ENCODE peak calls at places on chromosome 3, in seven cellular contexts. M is GF-D8; H is heart left ventricle; P is GM04503; C is activated CD8-positive, alpha-beta T cell treated with anti-CD3 and anti-CD28 coated beads for 36 hours; O is posterior vena cava; Z is GM04504. E is an unnamed sample.
A peak's percentile ranks its signal among the peaks of the same experiment; 100 is the strongest.

GRCh38 chr3:23807161-23808015 is 1.6 kb downstream of the UBE2E1 start:
- DNase-seq in M (no peak), H (peak; percentile 19), P (no peak), C (peak; percentile 18), O (no peak), Z (no peak), E (no peak)

GRCh38 chr3:19148768-19149091 is 420 bp downstream of the KCNH8 start:
- DNase-seq in M (no peak), H (no peak), P (no peak), C (no peak), O (no peak), Z (no peak), E (no peak)

GRCh38 chr3:24810881-24811280 is 316.2 kb upstream of the THRB start:
- DNase-seq in M (no peak), H (no peak), P (no peak), C (no peak), O (no peak), Z (no peak), E (no peak)

GRCh38 chr3:53804697-53805462 is 41.3 kb downstream of the CHDH start:
- DNase-seq in M (no peak), H (no peak), P (peak; percentile 80), C (no peak), O (peak; percentile 73), Z (peak; percentile 68), E (no peak)

GRCh38 chr3:94004301-94004910 is 24.0 kb downstream of the STX19 start:
- DNase-seq in M (peak; percentile 25), H (no peak), P (peak; percentile 14), C (no peak), O (no peak), Z (peak; percentile 27), E (peak; percentile 62)

GRCh38 chr3:132343018-132343612 is 25.9 kb downstream of the ACP3 start:
- DNase-seq in M (peak; percentile 19), H (peak; percentile 28), P (no peak), C (peak; percentile 43), O (no peak), Z (peak; percentile 13), E (peak; percentile 68)

GRCh38 chr3:79361748-79362378 is 405.9 kb downstream of the ROBO1 start:
- DNase-seq in M (no peak), H (no peak), P (no peak), C (no peak), O (no peak), Z (no peak), E (peak; percentile 6)

GRCh38 chr3:71163216-71163918 is 420.2 kb downstream of the FOXP1 start:
- DNase-seq in M (no peak), H (no peak), P (no peak), C (no peak), O (no peak), Z (peak; percentile 28), E (no peak)

GRCh38 chr3:184656430-184656990 is 55.4 kb downstream of the MAGEF1 start:
- DNase-seq in M (no peak), H (no peak), P (no peak), C (no peak), O (no peak), Z (no peak), E (no peak)

GRCh38 chr3:100882571-100882981 is 110.6 kb downstream of the ABI3BP start:
- DNase-seq in M (no peak), H (no peak), P (peak; percentile 34), C (no peak), O (no peak), Z (no peak), E (no peak)

GRCh38 chr3:5022966-5023776 is 43.9 kb downstream of the BHLHE40 start:
- DNase-seq in M (no peak), H (peak; percentile 37), P (peak; percentile 90), C (peak; percentile 37), O (peak; percentile 88), Z (peak; percentile 94), E (no peak)

GRCh38 chr3:5264896-5265770 is 77.6 kb downstream of the EDEM1 start:
- DNase-seq in M (no peak), H (no peak), P (no peak), C (no peak), O (no peak), Z (no peak), E (no peak)

GRCh38 chr3:101829878-101830277 is 19.4 kb upstream of the NFKBIZ start:
- DNase-seq in M (no peak), H (no peak), P (no peak), C (no peak), O (no peak), Z (no peak), E (no peak)

GRCh38 chr3:57918123-57918837 is 89.9 kb upstream of the FLNB start:
- DNase-seq in M (no peak), H (no peak), P (peak; percentile 93), C (no peak), O (no peak), Z (peak; percentile 86), E (no peak)

GRCh38 chr3:155805204-155805801 is 775 bp downstream of the C3orf33 start:
- DNase-seq in M (no peak), H (no peak), P (peak; percentile 3), C (no peak), O (no peak), Z (no peak), E (peak; percentile 60)

GRCh38 chr3:48694610-48695051 is 8.9 kb upstream of the NCKIPSD start:
- DNase-seq in M (no peak), H (peak; percentile 73), P (peak; percentile 67), C (no peak), O (peak; percentile 93), Z (peak; percentile 74), E (no peak)

GRCh38 chr3:171890398-171890797 is 47.2 kb downstream of the TMEM212 start:
- DNase-seq in M (no peak), H (no peak), P (no peak), C (peak; percentile 2), O (no peak), Z (no peak), E (no peak)

GRCh38 chr3:109683746-109684145 is 346.4 kb upstream of the DPPA4 start:
- DNase-seq in M (no peak), H (no peak), P (no peak), C (no peak), O (no peak), Z (no peak), E (no peak)

GRCh38 chr3:11769704-11770103 is 77.0 kb downstream of the TAMM41 start:
- DNase-seq in M (no peak), H (no peak), P (no peak), C (peak; percentile 7), O (no peak), Z (no peak), E (no peak)

GRCh38 chr3:110349295-110349694 is 722.3 kb upstream of the NECTIN3 start:
- DNase-seq in M (no peak), H (no peak), P (no peak), C (no peak), O (no peak), Z (no peak), E (no peak)

GRCh38 chr3:114212646-114213045 is 24.7 kb downstream of the ZNF80 start:
- DNase-seq in M (no peak), H (no peak), P (no peak), C (no peak), O (no peak), Z (no peak), E (peak; percentile 20)

GRCh38 chr3:52495777-52496602 is 852 bp downstream of the STAB1 start:
- DNase-seq in M (no peak), H (no peak), P (peak; percentile 26), C (no peak), O (no peak), Z (peak; percentile 36), E (no peak)

GRCh38 chr3:111971533-111971932 is 7.3 kb upstream of the ABHD10 start:
- DNase-seq in M (no peak), H (peak; percentile 52), P (no peak), C (no peak), O (no peak), Z (no peak), E (peak; percentile 82)

GRCh38 chr3:98151241-98151640 is 4.0 kb downstream of the OR5H14 start:
- DNase-seq in M (no peak), H (no peak), P (no peak), C (no peak), O (no peak), Z (no peak), E (no peak)

GRCh38 chr3:20182206-20182605 is 3.8 kb downstream of the SGO1 start:
- DNase-seq in M (no peak), H (no peak), P (no peak), C (no peak), O (no peak), Z (no peak), E (no peak)

GRCh38 chr3:37315669-37316068 is 141.3 kb upstream of the LRRFIP2 start:
- DNase-seq in M (no peak), H (no peak), P (no peak), C (no peak), O (no peak), Z (no peak), E (no peak)

GRCh38 chr3:112499328-112499727 is at the start of gene BTLA:
- DNase-seq in M (no peak), H (no peak), P (no peak), C (peak; percentile 55), O (no peak), Z (no peak), E (no peak)

GRCh38 chr3:8982509-8982908 is 19.2 kb upstream of the RAD18 start:
- DNase-seq in M (no peak), H (no peak), P (no peak), C (no peak), O (no peak), Z (no peak), E (no peak)

GRCh38 chr3:10553586-10554235 is 48.3 kb upstream of the ATP2B2 start:
- DNase-seq in M (no peak), H (peak; percentile 13), P (no peak), C (no peak), O (no peak), Z (no peak), E (no peak)

GRCh38 chr3:160280836-160281235 is 55.6 kb downstream of the C3orf80 start:
- DNase-seq in M (no peak), H (no peak), P (no peak), C (no peak), O (no peak), Z (no peak), E (no peak)

GRCh38 chr3:94076055-94076454 is 13.2 kb downstream of the NSUN3 start:
- DNase-seq in M (no peak), H (no peak), P (no peak), C (no peak), O (no peak), Z (no peak), E (no peak)

GRCh38 chr3:189272500-189273119 is 100.8 kb downstream of the TPRG1 start:
- DNase-seq in M (no peak), H (no peak), P (no peak), C (no peak), O (no peak), Z (no peak), E (peak; percentile 99)

GRCh38 chr3:192501427-192501826 is 225.9 kb downstream of the FGF12 start:
- DNase-seq in M (no peak), H (no peak), P (no peak), C (no peak), O (no peak), Z (no peak), E (no peak)

GRCh38 chr3:197023241-197023997 is 6.2 kb downstream of the MELTF start:
- DNase-seq in M (no peak), H (no peak), P (no peak), C (no peak), O (no peak), Z (no peak), E (no peak)

GRCh38 chr3:61068084-61068483 is 183.2 kb downstream of the FHIT start:
- DNase-seq in M (no peak), H (no peak), P (no peak), C (no peak), O (no peak), Z (no peak), E (no peak)

GRCh38 chr3:51997935-51998596 is 2.4 kb upstream of the RPL29 start:
- DNase-seq in M (no peak), H (no peak), P (no peak), C (no peak), O (no peak), Z (no peak), E (peak; percentile 11)

GRCh38 chr3:123832712-123833397 is 51.3 kb downstream of the MYLK start:
- DNase-seq in M (no peak), H (no peak), P (no peak), C (no peak), O (no peak), Z (no peak), E (no peak)

E was measured in NCI-H146.